ENCODE peak calls at places on chromosome 5, in five cellular contexts. P, T, Z, E and J are unnamed samples.

GRCh38 chr5:61217251-61217650 is 55.0 kb upstream of the SMIM15 start:
- DNase-seq in P (no peak), Z (no peak), T (no peak), E (no peak), J (no peak)

GRCh38 chr5:69331528-69332445 is 814 bp downstream of the CCDC125 start:
- DNase-seq in P (no peak), Z (no peak), T (no peak), E (no peak), J (no peak)

GRCh38 chr5:126508962-126509279 is 85.7 kb downstream of the GRAMD2B start:
- DNase-seq in Z (no peak), P (no peak), E (peak), T (peak), J (no peak)

GRCh38 chr5:126383246-126383645 is 40.0 kb upstream of the GRAMD2B start:
- DNase-seq in T (no peak), Z (no peak), E (no peak), P (no peak), J (no peak)

GRCh38 chr5:180799902-180800801 is 2.5 kb downstream of the MGAT1 start:
- DNase-seq in P (peak), Z (no peak), E (peak), T (peak), J (peak)

GRCh38 chr5:36879274-36880033 is 2.9 kb downstream of the NIPBL start:
- DNase-seq in Z (no peak), P (no peak), T (no peak), E (no peak), J (no peak)

GRCh38 chr5:76470978-76471377 is 67.9 kb downstream of the IQGAP2 start:
- DNase-seq in E (no peak), Z (no peak), T (no peak), P (no peak), J (no peak)

GRCh38 chr5:40904205-40904993 is 4.9 kb upstream of the C7 start:
- DNase-seq in E (peak), T (peak), P (peak), Z (peak), J (peak)

GRCh38 chr5:133814152-133814551 is 154.3 kb downstream of the C5orf15 start:
- DNase-seq in P (no peak), T (no peak), Z (no peak), E (no peak), J (no peak)

GRCh38 chr5:139422307-139422893 is 16.9 kb downstream of the DNAJC18 start:
- DNase-seq in T (peak), E (peak), Z (peak), P (peak), J (no peak)

GRCh38 chr5:150114102-150114641 is 27.8 kb upstream of the CSF1R start:
- DNase-seq in P (no peak), Z (no peak), E (no peak), T (no peak), J (peak)

GRCh38 chr5:147558131-147558730 is 48.4 kb upstream of the DPYSL3 start:
- DNase-seq in E (peak), T (no peak), P (no peak), Z (no peak), J (no peak)

GRCh38 chr5:94010814-94011213 is 269.4 kb upstream of the POU5F2 start:
- DNase-seq in E (no peak), Z (no peak), T (peak), P (no peak), J (no peak)

DNA sequence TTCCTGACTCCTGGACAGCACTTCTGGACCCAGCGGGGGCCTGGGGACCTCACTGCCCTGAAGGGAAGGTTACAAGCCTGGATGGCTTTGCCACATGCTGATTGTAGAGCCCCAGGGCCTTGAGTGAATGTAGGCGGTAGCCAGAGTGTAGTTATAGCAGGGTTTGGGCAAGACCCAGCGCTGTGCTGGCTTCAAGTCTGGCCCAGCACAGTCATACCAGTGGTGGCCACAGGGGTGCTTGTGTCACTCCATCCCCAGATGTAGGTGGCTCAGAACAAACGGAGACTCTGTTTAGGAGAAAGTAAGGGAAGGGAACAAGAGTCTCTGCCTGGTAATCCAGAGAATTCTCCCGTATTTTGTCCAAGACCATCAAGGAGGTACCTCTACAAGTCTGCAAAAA is 84.6 kb downstream of the STARD4 start:
- DNase-seq in T (no peak), P (no peak), E (no peak), Z (no peak), J (no peak)
- TF ChIP-seq CTCF in T (no peak), P (no peak), E (no peak), Z (no peak), J (no peak)

DNA sequence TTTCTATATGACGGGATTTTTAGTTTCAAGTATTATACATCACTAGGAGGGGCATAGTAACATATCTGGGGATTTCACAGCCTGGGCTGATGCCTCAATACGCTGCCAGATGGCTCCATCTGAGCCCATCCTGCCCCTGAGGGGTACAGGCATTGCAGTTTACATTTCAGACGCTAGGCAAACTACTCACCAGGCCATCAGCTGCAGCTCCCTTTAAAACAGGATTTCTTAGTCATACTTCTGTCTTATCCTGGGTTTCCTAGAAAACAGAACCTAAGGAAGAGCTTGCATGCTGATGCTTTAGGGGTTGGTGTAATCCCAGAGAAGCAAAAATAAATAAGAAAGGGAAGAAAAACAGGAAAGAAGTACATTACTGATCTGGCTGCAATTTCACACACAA is 372.8 kb upstream of the PIK3R1 start:
- DNase-seq in Z (peak), T (peak), P (peak), E (peak), J (no peak)
- TF ChIP-seq CTCF in Z (no peak), T (no peak), P (peak), E (peak), J (no peak)

GRCh38 chr5:103295871-103296270 is 37.3 kb downstream of the MACIR start:
- DNase-seq in E (no peak), T (no peak), Z (no peak), P (no peak), J (no peak)
- TF ChIP-seq CTCF in E (no peak), T (no peak), Z (no peak), P (no peak), J (no peak)

DNA sequence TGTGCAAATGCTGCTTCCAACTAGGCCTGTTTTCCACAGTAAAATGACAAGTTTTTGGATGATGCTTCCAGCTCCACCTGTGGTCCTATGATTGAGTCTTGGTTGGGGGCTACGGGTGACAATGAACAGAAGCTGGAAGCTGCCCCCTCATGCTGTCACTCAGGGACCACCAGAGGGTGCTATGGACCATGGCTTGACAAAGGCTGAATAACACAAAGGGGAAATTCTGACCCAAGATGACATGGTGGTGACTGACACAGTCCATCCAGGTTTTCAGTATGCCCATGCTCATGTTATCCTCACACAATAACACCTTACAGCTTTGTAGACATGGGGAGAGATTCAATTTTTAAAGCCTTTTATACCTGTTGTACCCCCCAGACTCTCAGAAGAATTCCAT is 23.9 kb upstream of the SAP30L start:
- DNase-seq in T (peak), P (no peak), E (no peak), Z (peak), J (no peak)
- TF ChIP-seq CTCF in T (peak), P (peak), E (peak), Z (peak), J (peak)

DNA sequence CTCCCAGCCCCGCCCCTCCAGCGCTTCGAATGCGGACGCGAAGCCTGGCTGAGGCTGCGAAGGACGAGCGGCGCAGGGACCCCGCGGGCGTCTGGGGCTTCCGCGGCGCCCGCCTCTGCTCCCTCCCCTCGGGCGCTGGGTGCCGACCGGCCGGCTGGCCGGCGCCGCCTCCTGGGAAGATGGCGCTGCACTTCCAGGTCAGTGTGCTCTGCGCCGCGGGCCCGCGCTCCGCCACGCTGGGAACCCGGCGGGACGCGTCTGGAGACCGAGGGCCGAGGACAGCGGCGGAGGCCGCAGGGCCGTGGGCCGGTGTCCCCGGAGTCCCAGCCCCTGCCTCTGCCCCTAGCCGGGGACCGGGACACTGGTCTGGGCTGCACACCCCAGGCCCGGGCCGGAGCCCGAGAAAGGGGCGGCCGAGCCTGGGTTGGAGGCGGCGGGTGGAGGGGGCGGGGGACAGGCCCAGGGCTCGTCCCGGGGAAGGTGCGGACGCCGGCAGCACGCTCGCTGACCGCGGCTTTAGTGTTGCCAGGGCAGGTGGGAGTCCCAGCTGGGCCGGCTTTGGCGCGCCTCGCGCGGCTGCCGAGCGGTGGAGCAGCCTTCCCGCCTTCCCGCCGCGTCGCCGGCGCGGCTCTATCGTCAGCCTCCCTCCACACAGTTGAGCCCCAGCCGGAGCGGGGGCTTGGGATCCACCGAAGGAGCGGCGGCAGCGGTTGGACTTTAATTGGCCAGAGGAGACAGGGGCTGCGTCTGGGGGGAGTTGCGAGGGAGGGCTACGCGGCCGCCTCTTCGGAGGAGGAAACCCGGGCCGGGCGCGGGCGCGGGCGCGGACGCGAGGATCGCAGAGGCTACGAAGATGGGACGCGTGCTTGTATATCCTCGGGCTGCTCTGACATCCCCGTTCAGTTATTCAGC is at the start of gene RANBP17:
- DNase-seq in E (peak), P (no peak), Z (peak), T (peak), J (peak)
- TF ChIP-seq CTCF in E (no peak), P (no peak), Z (peak), T (no peak), J (no peak)

DNA sequence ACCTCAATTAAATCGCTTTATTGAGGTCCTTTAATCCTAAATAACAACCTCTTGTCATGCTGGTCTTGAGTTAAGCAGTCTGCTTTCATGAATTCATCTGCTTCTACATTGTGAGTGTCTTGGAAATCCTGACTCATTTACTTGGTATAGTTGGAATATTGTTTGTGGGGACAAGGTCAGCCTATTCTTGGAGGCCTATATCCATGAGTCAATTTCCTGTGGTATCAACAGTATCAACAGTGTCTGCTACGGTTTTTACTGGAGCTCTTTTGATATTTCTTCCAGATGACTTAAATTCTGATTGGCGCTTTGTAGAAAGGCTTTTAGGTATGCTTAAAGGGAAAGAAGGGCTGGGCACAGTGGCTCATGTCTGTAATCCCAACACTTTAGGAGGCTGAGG is 71.2 kb upstream of the PARP8 start:
- DNase-seq in Z (no peak), T (peak), P (peak), E (peak), J (no peak)
- TF ChIP-seq CTCF in Z (no peak), T (no peak), P (no peak), E (no peak), J (no peak)

GRCh38 chr5:59598547-59598874 is 295.0 kb downstream of the PDE4D start:
- DNase-seq in E (no peak), T (no peak), Z (no peak), P (no peak), J (no peak)

GRCh38 chr5:59600998-59601397 is 292.5 kb downstream of the PDE4D start:
- DNase-seq in E (no peak), P (no peak), T (no peak), Z (no peak), J (no peak)

GRCh38 chr5:59600153-59600552 is 293.4 kb downstream of the PDE4D start:
- DNase-seq in E (no peak), T (no peak), P (no peak), Z (no peak), J (no peak)

GRCh38 chr5:59597690-59598546 is 295.6 kb downstream of the PDE4D start:
- DNase-seq in P (no peak), T (no peak), E (no peak), Z (no peak), J (no peak)

GRCh38 chr5:59599729-59600128 is 293.8 kb downstream of the PDE4D start:
- DNase-seq in T (no peak), P (no peak), E (no peak), Z (no peak), J (no peak)
- TF ChIP-seq CTCF in T (no peak), P (no peak), E (no peak), Z (no peak), J (no peak)

GRCh38 chr5:124738751-124739559 is 7.5 kb downstream of the ZNF608 start:
- DNase-seq in T (no peak), Z (peak), E (no peak), P (no peak), J (no peak)
- TF ChIP-seq CTCF in T (no peak), Z (peak), E (no peak), P (no peak), J (peak)